ENCODE peak calls at places on chromosomes 7 and 10, in ten cellular contexts. H is occipital lobe; O is skeletal muscle cell; V is COR-L47; M is fibroblast of lung; K is SK-N-SH; F is GM10248; A is naive thymus-derived CD8-positive, alpha-beta T cell; S is cardiac fibroblast; U is neural progenitor cell. I is an unnamed sample.

GRCh38 chr7:122622682-122623081 is 76.2 kb downstream of the RNF133 start:
- DNase-seq in H (no peak), O (no peak), V (no peak), M (no peak), K (no peak), F (no peak), A (no peak), S (no peak), U (no peak), I (no peak)

GRCh38 chr10:102280397-102281015 is 35.2 kb downstream of the GBF1 start:
- DNase-seq in H (peak), O (no peak), V (no peak), M (peak), K (peak), F (no peak), A (no peak), S (peak), U (no peak), I (no peak)

GRCh38 chr10:88974446-88975376 is 15.9 kb upstream of the FAS start:
- DNase-seq in H (no peak), O (no peak), V (no peak), M (peak), K (no peak), F (no peak), A (no peak), S (peak), U (no peak), I (peak)

GRCh38 chr7:149280151-149280550 is 18.2 kb downstream of the ZNF783 start:
- DNase-seq in H (no peak), O (no peak), V (no peak), M (no peak), K (no peak), F (no peak), A (no peak), S (no peak), U (no peak), I (no peak)

GRCh38 chr10:44206127-44206818 is 178.6 kb downstream of the CXCL12 start:
- DNase-seq in H (no peak), O (no peak), V (no peak), M (peak), K (no peak), F (no peak), A (no peak), S (peak), U (no peak), I (no peak)

GRCh38 chr7:30682131-30683083 is at the start of gene CRHR2:
- DNase-seq in H (no peak), O (no peak), V (peak), M (no peak), K (peak), F (no peak), A (no peak), S (no peak), U (peak), I (no peak)

GRCh38 chr7:122764020-122764419 is 61.3 kb upstream of the RNF148 start:
- DNase-seq in H (no peak), O (no peak), V (no peak), M (no peak), K (no peak), F (no peak), A (no peak), S (peak), U (no peak), I (no peak)

GRCh38 chr10:65993451-65993850 is 932.4 kb upstream of the LRRTM3 start:
- DNase-seq in H (no peak), O (no peak), V (no peak), M (no peak), K (no peak), F (no peak), A (no peak), S (no peak), U (no peak), I (no peak)

GRCh38 chr7:30164567-30164966 is 29.8 kb downstream of the MTURN start:
- DNase-seq in H (no peak), O (no peak), V (peak), M (peak), K (peak), F (peak), A (no peak), S (peak), U (peak), I (peak)

GRCh38 chr7:90749262-90749661 is 153.1 kb downstream of the CDK14 start:
- DNase-seq in H (no peak), O (no peak), V (peak), M (no peak), K (no peak), F (no peak), A (no peak), S (no peak), U (no peak), I (no peak)

GRCh38 chr10:124677871-124678565 is 66.2 kb downstream of the FAM53B start:
- DNase-seq in H (no peak), O (no peak), V (no peak), M (peak), K (peak), F (no peak), A (no peak), S (peak), U (no peak), I (no peak)

GRCh38 chr7:73701357-73701995 is 18.0 kb downstream of the STX1A start:
- DNase-seq in H (peak), O (no peak), V (no peak), M (peak), K (peak), F (peak), A (no peak), S (peak), U (peak), I (peak)

I was measured in NCI-H460.